ENCODE peak calls at places on chromosomes 7 and 10, in eight cellular contexts. N is iPS-NIHi11; W is activated naive CD4-positive, alpha-beta T cell treated with Interleukin-2 at 50 U/mL for 16 hours; F is K562; A is stimulated activated CD4-positive, alpha-beta T cell treated with anti-CD3 and anti-CD28 coated beads, Interleukin-4, amount 100 ng/mL, for 24 hours; K is foreskin keratinocyte; V is H54; X is caudate nucleus. Z is an unnamed sample.

GRCh38 chr10:114306116-114306973 is 67.3 kb downstream of the VWA2 start:
- DNase-seq in N (peak), W (no peak), F (no peak), A (no peak), K (peak), V (peak), X (no peak), Z (peak)

GRCh38 chr10:6346621-6347020 is 143.9 kb downstream of the PFKFB3 start:
- DNase-seq in N (no peak), W (no peak), F (no peak), A (no peak), K (no peak), V (no peak), X (no peak), Z (no peak)

GRCh38 chr7:28036748-28037147 is 143.8 kb downstream of the JAZF1 start:
- DNase-seq in N (no peak), W (no peak), F (no peak), A (no peak), K (no peak), V (no peak), X (no peak), Z (no peak)

GRCh38 chr7:72098812-72099211 is 313.3 kb downstream of the CALN1 start:
- DNase-seq in N (no peak), W (no peak), F (no peak), A (no peak), K (no peak), V (no peak), X (no peak), Z (no peak)

GRCh38 chr10:13648425-13648824 is 61.7 kb downstream of the PRPF18 start:
- DNase-seq in N (no peak), W (no peak), F (no peak), A (no peak), K (no peak), V (no peak), X (no peak), Z (no peak)

GRCh38 chr10:30782543-30783461 is 153.2 kb upstream of the LYZL2 start:
- DNase-seq in N (no peak), W (no peak), F (no peak), A (no peak), K (no peak), V (no peak), X (no peak), Z (no peak)

GRCh38 chr7:18494821-18495408 is 634 bp upstream of the HDAC9 start:
- DNase-seq in N (no peak), W (no peak), F (no peak), A (no peak), K (no peak), V (no peak), X (no peak), Z (no peak)

GRCh38 chr10:49107111-49107889 is 8.0 kb downstream of the VSTM4 start:
- DNase-seq in N (no peak), W (no peak), F (no peak), A (no peak), K (no peak), V (no peak), X (no peak), Z (no peak)

GRCh38 chr7:1246871-1247526 is 14.3 kb downstream of the UNCX start:
- DNase-seq in N (no peak), W (no peak), F (no peak), A (no peak), K (no peak), V (no peak), X (no peak), Z (no peak)

GRCh38 chr10:22552888-22553378 is 161.4 kb downstream of the PIP4K2A start:
- DNase-seq in N (no peak), W (no peak), F (no peak), A (no peak), K (no peak), V (peak), X (no peak), Z (no peak)

GRCh38 chr10:55750458-55750857 is 610.6 kb downstream of the ZWINT start:
- DNase-seq in N (no peak), W (no peak), F (no peak), A (no peak), K (no peak), V (no peak), X (no peak), Z (no peak)

GRCh38 chr7:108311446-108312168 is 144.6 kb downstream of the NRCAM start:
- DNase-seq in N (no peak), W (no peak), F (no peak), A (no peak), K (peak), V (no peak), X (no peak), Z (no peak)

GRCh38 chr10:93576888-93577287 is 10.4 kb downstream of the FFAR4 start:
- DNase-seq in N (no peak), W (no peak), F (no peak), A (no peak), K (no peak), V (no peak), X (no peak), Z (peak)

GRCh38 chr10:30080161-30080560 is 20.8 kb upstream of the JCAD start:
- DNase-seq in N (no peak), W (no peak), F (no peak), A (no peak), K (no peak), V (no peak), X (no peak), Z (no peak)

GRCh38 chr7:71636329-71636728 is 504.4 kb downstream of the GALNT17 start:
- DNase-seq in N (peak), W (no peak), F (no peak), A (no peak), K (no peak), V (no peak), X (peak), Z (no peak)

GRCh38 chr7:113010377-113010776 is 76.2 kb downstream of the GPR85 start:
- DNase-seq in N (no peak), W (no peak), F (no peak), A (no peak), K (no peak), V (no peak), X (no peak), Z (no peak)

GRCh38 chr10:116027355-116027754 is 245.7 kb downstream of the GFRA1 start:
- DNase-seq in N (no peak), W (no peak), F (no peak), A (no peak), K (no peak), V (no peak), X (no peak), Z (no peak)

GRCh38 chr7:42931447-42931833 is 534 bp downstream of the PSMA2 start:
- DNase-seq in N (no peak), W (peak), F (no peak), A (peak), K (no peak), V (no peak), X (no peak), Z (no peak)

GRCh38 chr10:62305813-62306212 is 37.2 kb upstream of the RTKN2 start:
- DNase-seq in N (no peak), W (no peak), F (no peak), A (no peak), K (no peak), V (no peak), X (no peak), Z (no peak)

GRCh38 chr7:77727527-77727926 is 31.3 kb downstream of the RSBN1L start:
- DNase-seq in N (no peak), W (no peak), F (no peak), A (no peak), K (no peak), V (no peak), X (no peak), Z (no peak)

GRCh38 chr7:93432130-93432529 is 142.4 kb downstream of the CALCR start:
- DNase-seq in N (no peak), W (no peak), F (no peak), A (no peak), K (no peak), V (no peak), X (no peak), Z (no peak)

GRCh38 chr7:46321556-46322205 is 400.6 kb upstream of the IGFBP3 start:
- DNase-seq in N (no peak), W (no peak), F (no peak), A (no peak), K (no peak), V (no peak), X (no peak), Z (no peak)

GRCh38 chr10:128215733-128216132 is 89.5 kb upstream of the MKI67 start:
- DNase-seq in N (no peak), W (no peak), F (no peak), A (no peak), K (no peak), V (no peak), X (no peak), Z (no peak)

GRCh38 chr7:18429547-18429946 is 66.0 kb upstream of the HDAC9 start:
- DNase-seq in N (no peak), W (no peak), F (no peak), A (no peak), K (peak), V (peak), X (no peak), Z (no peak)

GRCh38 chr10:124732931-124733536 is 11.1 kb downstream of the FAM53B start:
- DNase-seq in N (no peak), W (peak), F (no peak), A (peak), K (no peak), V (no peak), X (no peak), Z (no peak)

GRCh38 chr7:555551-556160 is 36.0 kb upstream of the PDGFA start:
- DNase-seq in N (no peak), W (no peak), F (no peak), A (no peak), K (no peak), V (no peak), X (no peak), Z (no peak)

GRCh38 chr10:102752266-102752930 is 8.7 kb downstream of the WBP1L start:
- DNase-seq in N (no peak), W (no peak), F (no peak), A (no peak), K (no peak), V (no peak), X (no peak), Z (no peak)

GRCh38 chr10:97179731-97180366 is 5.9 kb downstream of the SLIT1 start:
- DNase-seq in N (peak), W (no peak), F (peak), A (no peak), K (no peak), V (no peak), X (peak), Z (no peak)

GRCh38 chr7:87926581-87927461 is 7.2 kb upstream of the ADAM22 start:
- DNase-seq in N (no peak), W (no peak), F (no peak), A (no peak), K (no peak), V (no peak), X (no peak), Z (no peak)

GRCh38 chr10:68696018-68696417 is 25.0 kb upstream of the CCAR1 start:
- DNase-seq in N (no peak), W (no peak), F (no peak), A (no peak), K (no peak), V (no peak), X (no peak), Z (no peak)

GRCh38 chr7:141369422-141369821 is 181.8 kb upstream of the AGK start:
- DNase-seq in N (no peak), W (no peak), F (no peak), A (no peak), K (no peak), V (no peak), X (no peak), Z (no peak)

GRCh38 chr7:140389445-140389844 is 8.9 kb downstream of the SLC37A3 start:
- DNase-seq in N (no peak), W (no peak), F (no peak), A (no peak), K (no peak), V (no peak), X (no peak), Z (no peak)

GRCh38 chr10:60428387-60428737 is 38.7 kb upstream of the ANK3 start:
- DNase-seq in N (no peak), W (no peak), F (no peak), A (no peak), K (no peak), V (no peak), X (no peak), Z (no peak)

GRCh38 chr7:51350195-51350896 is 33.7 kb upstream of the COBL start:
- DNase-seq in N (peak), W (no peak), F (no peak), A (no peak), K (peak), V (no peak), X (no peak), Z (no peak)

GRCh38 chr7:92835851-92836488 is 403 bp downstream of the CDK6 start:
- DNase-seq in N (no peak), W (peak), F (peak), A (peak), K (peak), V (peak), X (no peak), Z (no peak)

GRCh38 chr10:103653581-103654020 is 160.1 kb downstream of the NEURL1 start:
- DNase-seq in N (no peak), W (no peak), F (no peak), A (no peak), K (no peak), V (no peak), X (no peak), Z (no peak)

GRCh38 chr10:23540401-23540800 is 101.5 kb downstream of the OTUD1 start:
- DNase-seq in N (no peak), W (no peak), F (no peak), A (no peak), K (no peak), V (no peak), X (no peak), Z (no peak)